ENCODE peak calls at places on chromosomes 16 and 17, in four cellular contexts. Z, K, O and J are unnamed samples.

GRCh38 chr16:24499193-24499814 is 40.1 kb upstream of the RBBP6 start:
- DNase-seq in O (peak; percentile 62), Z (peak; percentile 23), K (peak; percentile 60), J (peak; percentile 15)

GRCh38 chr16:68786685-68787418 is 49.8 kb downstream of the CDH1 start:
- DNase-seq in Z (no peak), O (peak; percentile 21), K (peak; percentile 71), J (no peak)

GRCh38 chr16:75011634-75012307 is 12.9 kb downstream of the ZNRF1 start:
- DNase-seq in O (peak; percentile 95), Z (peak; percentile 71), K (peak; percentile 4), J (peak; percentile 48)

GRCh38 chr17:32445976-32446375 is 1.7 kb downstream of the PSMD11 start:
- DNase-seq in Z (no peak), O (no peak), K (no peak), J (no peak)

GRCh38 chr17:73349138-73349537 is 37.3 kb upstream of the CDC42EP4 start:
- DNase-seq in O (no peak), K (no peak), Z (no peak), J (no peak)

GRCh38 chr17:35889241-35889640 is 9.1 kb upstream of the CCL5 start:
- DNase-seq in Z (peak; percentile 39), O (no peak), K (no peak), J (peak; percentile 65)

GRCh38 chr16:11359370-11359769 is 14.1 kb downstream of the RMI2 start:
- DNase-seq in O (peak; percentile 100), K (no peak), Z (no peak), J (no peak)

GRCh38 chr17:49146620-49147306 is 14.2 kb downstream of the B4GALNT2 start:
- DNase-seq in K (no peak), O (peak; percentile 97), Z (no peak), J (no peak)

GRCh38 chr16:57624044-57624688 is 4.3 kb upstream of the ADGRG1 start:
- DNase-seq in K (no peak), O (no peak), Z (no peak), J (no peak)

GRCh38 chr17:78399028-78399692 is 20.7 kb downstream of the PGS1 start:
- DNase-seq in Z (no peak), K (no peak), O (no peak), J (no peak)

GRCh38 chr17:82909322-82909904 is 69.6 kb upstream of the ZNF750 start:
- DNase-seq in K (no peak), Z (peak; percentile 21), O (no peak), J (peak; percentile 37)

GRCh38 chr16:177394-177822 is 928 bp downstream of the HBA1 start:
- DNase-seq in O (no peak), Z (no peak), K (no peak), J (no peak)